ENCODE peak calls at places on chromosomes 1 and 21, in five cellular contexts. M is lower lobe of right lung, G is pancreas, T is psoas muscle, X is endothelial cell of umbilical vein. F is an unnamed sample. For H3K4me1, the result is how much of the 10 kb centered on the place peaks cover.

GRCh38 chr1:207069858-207070506 is 16.9 kb downstream of the PFKFB2 start:
- DNase-seq in M (no peak), G (no peak), T (peak), X (no peak), F (no peak)

GRCh38 chr21:46457801-46458314 is 833 bp upstream of the DIP2A start:
- DNase-seq in M (peak), G (no peak), T (peak), X (peak), F (no peak)

GRCh38 chr1:40132383-40133121 is 28.6 kb upstream of the RLF start:
- DNase-seq in M (no peak), G (no peak), T (no peak), X (peak), F (no peak)

GRCh38 chr1:180631197-180631765 is 541 bp upstream of the XPR1 start:
- DNase-seq in M (no peak), G (no peak), T (no peak), X (no peak), F (no peak)

GRCh38 chr1:17540255-17541001 is 930 bp downstream of the ARHGEF10L start:
- DNase-seq in M (no peak), G (peak), T (peak), X (no peak), F (peak)

GRCh38 chr1:164343189-164343588 is 215.8 kb upstream of the PBX1 start:
- DNase-seq in M (no peak), G (no peak), T (no peak), X (no peak), F (no peak)

GRCh38 chr1:204081156-204081790 is 8.4 kb downstream of the SOX13 start:
- DNase-seq in M (no peak), G (no peak), T (no peak), X (no peak), F (no peak)

GRCh38 chr1:160629286-160630210 is 17.3 kb downstream of the SLAMF1 start:
- DNase-seq in M (peak), G (no peak), T (no peak), X (no peak), F (no peak)

GRCh38 chr1:88612783-88613182 is 71.3 kb upstream of the PKN2 start:
- DNase-seq in M (no peak), G (no peak), T (no peak), X (no peak), F (no peak)

GRCh38 chr1:99438656-99439055 is 174.4 kb downstream of the PLPPR4 start:
- DNase-seq in M (no peak), G (no peak), T (no peak), X (no peak), F (peak)

GRCh38 chr1:226095286-226095685 is 32.8 kb downstream of the H3-3A start:
- DNase-seq in M (no peak), G (peak), T (no peak), X (no peak), F (no peak)

GRCh38 chr1:41474490-41475271 is 9.8 kb downstream of the EDN2 start:
- DNase-seq in M (peak), G (peak), T (no peak), X (no peak), F (peak)

GRCh38 chr1:170162385-170163226 is 16.8 kb downstream of the NTMT2 start:
- DNase-seq in M (no peak), G (no peak), T (no peak), X (peak), F (no peak)

GRCh38 chr21:45018131-45019075 is 56.0 kb upstream of the ADARB1 start:
- DNase-seq in M (peak), G (peak), T (peak), X (no peak), F (peak)

GRCh38 chr1:43707191-43708005 is at the start of gene ST3GAL3:
- DNase-seq in M (peak), G (peak), T (peak), X (peak), F (peak)

GRCh38 chr21:24023936-24024335 is 1583.3 kb downstream of the MRPL39 start:
- DNase-seq in M (no peak), G (no peak), T (no peak), X (peak), F (no peak)

GRCh38 chr1:236862615-236863211 is 67.6 kb downstream of the MTR start:
- DNase-seq in M (no peak), G (no peak), T (peak), X (no peak), F (no peak)

GRCh38 chr1:25120286-25120685 is 112.0 kb downstream of the SYF2 start:
- DNase-seq in M (no peak), G (no peak), T (no peak), X (no peak), F (no peak)

GRCh38 chr1:50637460-50637859 is 214.2 kb upstream of the DMRTA2 start:
- DNase-seq in M (no peak), G (no peak), T (no peak), X (no peak), F (no peak)

GRCh38 chr1:14915356-14916054 is 238.0 kb upstream of the TMEM51 start:
- DNase-seq in M (no peak), G (peak), T (peak), X (peak), F (no peak)

GRCh38 chr1:111789666-111790316 is 34.1 kb downstream of the DDX20 start:
- DNase-seq in M (no peak), G (no peak), T (no peak), X (no peak), F (no peak)

GRCh38 chr1:167661527-167662436 is 31.8 kb downstream of the RCSD1 start:
- DNase-seq in M (no peak), G (no peak), T (no peak), X (peak), F (no peak)

GRCh38 chr1:75808921-75809320 is 12.2 kb downstream of the MSH4 start:
- DNase-seq in M (no peak), G (no peak), T (no peak), X (no peak), F (no peak)

GRCh38 chr1:171267391-171267790 is 19.1 kb downstream of the FMO1 start:
- DNase-seq in M (no peak), G (no peak), T (no peak), X (no peak), F (no peak)

DNA sequence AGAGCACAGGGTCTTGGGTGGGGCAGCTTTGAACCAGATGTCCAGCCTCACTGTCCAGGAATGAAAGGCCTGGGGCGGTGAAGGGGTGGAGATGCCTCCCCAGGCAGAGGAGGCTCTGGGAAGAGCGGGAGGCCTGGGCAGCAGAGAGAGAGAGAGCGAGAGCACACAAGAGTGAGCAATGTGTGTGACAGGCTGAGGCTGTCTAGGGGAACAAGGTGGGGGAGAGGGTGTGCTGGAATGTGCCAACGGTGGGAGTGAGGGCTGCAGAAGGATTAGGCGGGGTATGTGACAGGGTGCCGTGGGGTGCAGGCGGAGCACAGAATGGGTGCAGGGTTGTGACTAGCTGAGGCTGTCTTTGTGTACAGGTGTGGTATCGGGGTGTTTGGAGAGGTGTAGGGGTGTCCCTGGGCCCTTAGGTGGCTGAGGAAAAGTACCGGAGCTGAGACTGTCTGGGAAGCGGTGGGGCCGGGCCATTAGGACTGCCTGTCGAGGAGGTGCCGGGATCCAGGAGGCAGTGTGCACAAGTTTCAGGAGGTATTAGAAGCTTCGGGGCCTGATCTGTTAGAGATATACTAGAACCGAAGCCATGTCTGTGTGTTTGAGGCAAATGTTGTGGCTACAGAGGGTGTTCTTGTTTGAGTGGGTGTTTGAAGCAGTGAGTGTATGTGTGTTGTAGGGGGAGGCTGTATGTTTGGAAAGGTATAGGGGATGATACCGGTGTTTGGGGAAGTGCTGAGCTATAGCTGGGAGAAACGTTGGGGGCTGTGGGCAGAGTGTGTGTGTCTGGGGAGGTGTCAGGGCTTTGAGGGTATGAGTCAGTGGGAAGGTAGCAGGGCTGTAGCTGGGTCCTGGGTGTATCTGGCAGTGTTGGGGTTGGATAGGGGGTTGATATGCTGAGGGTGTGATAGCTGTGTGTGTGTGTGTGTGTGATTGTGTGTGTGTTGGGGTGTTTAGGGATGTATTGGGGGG is 9.1 kb downstream of the AHDC1 start:
- DNase-seq in M (no peak), G (no peak), T (no peak), X (no peak), F (no peak)
- H3K4me1 ChIP-seq in M (half or more), G (under half), T (half or more), X (under half), F (under half)

GRCh38 chr1:243596441-243597183 is 253.4 kb downstream of the AKT3 start:
- DNase-seq in M (no peak), G (no peak), T (no peak), X (no peak), F (no peak)

GRCh38 chr1:243594455-243594854 is 255.6 kb downstream of the AKT3 start:
- DNase-seq in M (no peak), G (no peak), T (no peak), X (no peak), F (no peak)

GRCh38 chr1:243597383-243597782 is 252.7 kb downstream of the AKT3 start:
- DNase-seq in M (no peak), G (no peak), T (no peak), X (no peak), F (no peak)

GRCh38 chr1:243598433-243598832 is 251.6 kb downstream of the AKT3 start:
- DNase-seq in M (no peak), G (no peak), T (no peak), X (no peak), F (no peak)

DNA sequence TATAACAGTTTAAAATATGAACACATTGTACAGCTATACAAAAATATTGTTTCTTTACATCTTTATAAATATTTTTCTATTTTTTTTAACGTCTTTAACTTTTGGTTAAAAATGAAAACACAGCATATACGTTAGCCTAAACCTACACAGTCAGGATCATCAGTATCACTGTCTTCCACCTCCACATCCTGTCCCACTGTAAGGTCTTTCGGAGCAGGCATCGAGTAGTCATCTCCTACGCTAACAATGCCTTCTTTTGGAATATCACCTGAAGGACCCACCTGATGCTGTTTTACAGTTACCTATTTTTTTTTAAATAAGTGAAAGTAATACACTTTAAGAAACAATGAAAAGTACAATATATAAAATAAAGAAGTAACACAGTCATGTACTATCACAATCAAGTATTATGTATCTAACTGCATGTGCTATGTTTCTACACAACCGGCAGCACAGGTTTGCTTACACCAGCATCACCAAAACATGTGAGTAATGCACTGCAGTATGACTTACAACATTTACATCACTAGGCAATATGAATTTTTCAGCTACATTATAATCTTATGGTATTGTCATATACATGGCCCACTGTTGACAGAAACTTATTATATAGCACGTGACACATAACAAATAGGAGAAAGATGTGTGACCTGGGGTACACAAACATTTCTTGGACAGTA is 254.4 kb downstream of the AKT3 start:
- DNase-seq in M (no peak), G (no peak), T (no peak), X (no peak), F (no peak)
- H3K4me1 ChIP-seq in M (under half), G (under half), T (under half), X (under half), F (under half)

GRCh38 chr1:30307182-30307581 is 416.2 kb downstream of the MATN1 start:
- DNase-seq in M (no peak), G (no peak), T (no peak), X (no peak), F (no peak)
- H3K4me1 ChIP-seq in M (under half), G (under half), T (under half), X (under half), F (under half)

GRCh38 chr1:178142806-178143205 is 48.9 kb downstream of the RASAL2 start:
- DNase-seq in M (no peak), G (no peak), T (no peak), X (no peak), F (no peak)

GRCh38 chr1:178134061-178134460 is 40.2 kb downstream of the RASAL2 start:
- DNase-seq in M (no peak), G (no peak), T (no peak), X (peak), F (no peak)

GRCh38 chr1:178133291-178133989 is 39.5 kb downstream of the RASAL2 start:
- DNase-seq in M (no peak), G (no peak), T (no peak), X (no peak), F (no peak)

DNA sequence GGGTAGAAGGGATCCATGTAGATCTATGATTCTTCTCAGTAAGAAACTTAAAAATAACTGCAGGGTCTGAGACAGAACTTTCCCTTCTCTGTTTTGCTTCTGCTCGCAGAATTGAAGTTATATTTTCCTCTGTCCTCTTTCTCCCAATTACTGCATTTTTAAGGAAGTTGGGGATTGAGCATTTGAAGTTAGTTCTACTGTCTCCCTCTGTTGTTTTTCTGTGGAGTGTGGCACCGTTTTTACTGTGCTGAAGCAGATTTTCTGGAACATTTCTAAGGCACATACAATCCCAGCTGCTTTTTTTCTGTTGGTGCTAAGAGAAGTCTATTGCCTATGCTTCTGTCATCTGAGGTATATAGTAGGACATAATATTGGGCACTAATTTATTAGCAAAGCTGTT is 43.3 kb downstream of the RASAL2 start:
- DNase-seq in M (no peak), G (no peak), T (no peak), X (no peak), F (no peak)
- H3K4me1 ChIP-seq in M (under half), G (under half), T (under half), X (under half), F (under half)

DNA sequence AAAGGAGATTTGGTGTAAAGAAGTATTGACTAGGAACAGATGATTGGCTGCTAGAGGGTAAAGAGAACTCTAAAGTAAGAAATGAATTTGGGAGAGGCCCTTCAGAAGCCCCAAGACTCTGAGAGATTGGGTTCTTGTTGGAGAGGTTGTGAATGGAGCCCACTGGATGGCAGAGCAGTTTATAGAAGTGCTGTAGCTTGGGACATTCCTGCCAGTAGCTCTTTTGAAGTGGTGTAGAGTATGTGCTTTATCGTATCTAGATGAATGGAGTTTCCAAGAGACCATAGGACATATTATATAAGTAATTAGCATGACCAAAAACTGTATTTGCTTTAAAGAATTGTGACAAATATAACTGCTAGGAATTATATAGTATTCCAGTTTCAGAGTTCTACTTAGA is 21.3 kb downstream of the USP25 start:
- DNase-seq in M (no peak), G (no peak), T (no peak), X (no peak), F (no peak)
- H3K4me1 ChIP-seq in M (half or more), G (under half), T (half or more), X (under half), F (under half)

F was measured in kidney.